ENCODE peak calls at places on chromosomes 12 and 14, in four cellular contexts. S is naive thymus-derived CD4-positive, alpha-beta T cell; W is CD4-positive, alpha-beta T cell; P is body of pancreas. F is an unnamed sample.

GRCh38 chr14:87745507-87746118 is 247.4 kb downstream of the GALC start:
- DNase-seq in W (no peak), S (no peak), P (peak), F (peak)

GRCh38 chr14:51507556-51508511 is 143.9 kb upstream of the FRMD6 start:
- DNase-seq in S (no peak), P (peak), W (no peak), F (no peak)

GRCh38 chr12:22416831-22417230 is 82.3 kb upstream of the ST8SIA1 start:
- DNase-seq in W (no peak), P (no peak), S (no peak), F (no peak)

GRCh38 chr14:74954232-74954946 is 1.0 kb downstream of the PGF start:
- DNase-seq in W (no peak), S (no peak), P (peak), F (no peak)

GRCh38 chr12:54024127-54024526 is 4.1 kb upstream of the HOXC6 start:
- DNase-seq in P (no peak), S (no peak), W (no peak), F (no peak)

GRCh38 chr12:19764408-19764807 is 325.1 kb downstream of the AEBP2 start:
- DNase-seq in W (no peak), S (no peak), P (no peak), F (no peak)

GRCh38 chr12:78645956-78646355 is 218.6 kb upstream of the SYT1 start:
- DNase-seq in W (no peak), S (no peak), P (no peak), F (no peak)

GRCh38 chr12:57069522-57069921 is 9.1 kb downstream of the NEMP1 start:
- DNase-seq in P (peak), W (peak), S (peak), F (peak)

GRCh38 chr14:103546651-103547454 is 15.6 kb downstream of the BAG5 start:
- DNase-seq in W (peak), S (peak), P (peak), F (no peak)

GRCh38 chr12:48054955-48055821 is 50.7 kb downstream of the SENP1 start:
- DNase-seq in P (no peak), W (no peak), S (no peak), F (no peak)

GRCh38 chr14:67881225-67881624 is 61.6 kb downstream of the RAD51B start:
- DNase-seq in P (no peak), W (no peak), S (no peak), F (no peak)

GRCh38 chr12:93115198-93115601 is 186.1 kb upstream of the EEA1 start:
- DNase-seq in S (no peak), P (no peak), W (no peak), F (no peak)

GRCh38 chr12:46470039-46470627 is 97.6 kb upstream of the SLC38A2 start:
- DNase-seq in P (no peak), S (no peak), W (no peak), F (peak)

GRCh38 chr12:95623554-95624170 is 72.4 kb upstream of the USP44 start:
- DNase-seq in W (peak), S (no peak), P (peak), F (no peak)

GRCh38 chr14:66288511-66288910 is 197.7 kb upstream of the CCDC196 start:
- DNase-seq in W (no peak), P (no peak), S (no peak), F (no peak)

GRCh38 chr14:33691907-33692306 is 259.0 kb downstream of the EGLN3 start:
- DNase-seq in P (no peak), S (no peak), W (no peak), F (no peak)

GRCh38 chr12:89861086-89861485 is 152.4 kb upstream of the ATP2B1 start:
- DNase-seq in P (no peak), S (no peak), W (no peak), F (no peak)

GRCh38 chr12:2783936-2784600 is 10.7 kb upstream of the FKBP4 start:
- DNase-seq in W (peak), S (peak), P (peak), F (peak)

GRCh38 chr12:12107678-12108077 is 36.9 kb downstream of the BCL2L14 start:
- DNase-seq in S (no peak), P (no peak), W (no peak), F (no peak)

GRCh38 chr14:55701638-55702037 is 121.6 kb downstream of the KTN1 start:
- DNase-seq in S (no peak), P (no peak), W (no peak), F (no peak)

GRCh38 chr12:51717325-51717925 is 126.4 kb downstream of the SCN8A start:
- DNase-seq in P (no peak), W (no peak), S (no peak), F (no peak)

GRCh38 chr14:90870950-90871604 is 54.8 kb upstream of the TTC7B start:
- DNase-seq in W (no peak), S (no peak), P (no peak), F (no peak)

GRCh38 chr14:96164861-96165490 is 39.7 kb upstream of the BDKRB2 start:
- DNase-seq in S (no peak), P (no peak), W (no peak), F (no peak)

GRCh38 chr14:105836160-105836559 is 309.8 kb downstream of the TMEM121 start:
- DNase-seq in S (no peak), P (no peak), W (no peak), F (no peak)

GRCh38 chr14:104441275-104442106 is 138.1 kb upstream of the C14orf180 start:
- DNase-seq in S (no peak), W (no peak), P (no peak), F (no peak)

GRCh38 chr14:56972948-56973347 is 162.7 kb upstream of the OTX2 start:
- DNase-seq in P (no peak), W (no peak), S (no peak), F (no peak)

GRCh38 chr14:100408350-100409015 is 85.3 kb downstream of the SLC25A47 start:
- DNase-seq in P (peak), S (no peak), W (no peak), F (no peak)

GRCh38 chr14:27528328-27528727 is 930.5 kb upstream of the NOVA1 start:
- DNase-seq in W (no peak), S (no peak), P (no peak), F (no peak)

GRCh38 chr12:105659355-105660075 is 329.0 kb downstream of the C12orf75 start:
- DNase-seq in W (no peak), S (no peak), P (no peak), F (no peak)

GRCh38 chr12:108346727-108347710 is 7.9 kb upstream of the CMKLR1 start:
- DNase-seq in S (no peak), W (no peak), P (no peak), F (no peak)

GRCh38 chr12:108349245-108349644 is 10.1 kb upstream of the CMKLR1 start:
- DNase-seq in S (no peak), P (no peak), W (no peak), F (no peak)

GRCh38 chr12:108346022-108346633 is 7.0 kb upstream of the CMKLR1 start:
- DNase-seq in S (no peak), P (no peak), W (no peak), F (no peak)

GRCh38 chr12:108350511-108350910 is 11.4 kb upstream of the CMKLR1 start:
- DNase-seq in W (no peak), P (no peak), S (no peak), F (no peak)

GRCh38 chr12:108348842-108349241 is 9.7 kb upstream of the CMKLR1 start:
- DNase-seq in P (no peak), S (no peak), W (no peak), F (no peak)
- H3K27ac ChIP-seq in P (no peak), S (no peak), W (no peak), F (no peak)

DNA sequence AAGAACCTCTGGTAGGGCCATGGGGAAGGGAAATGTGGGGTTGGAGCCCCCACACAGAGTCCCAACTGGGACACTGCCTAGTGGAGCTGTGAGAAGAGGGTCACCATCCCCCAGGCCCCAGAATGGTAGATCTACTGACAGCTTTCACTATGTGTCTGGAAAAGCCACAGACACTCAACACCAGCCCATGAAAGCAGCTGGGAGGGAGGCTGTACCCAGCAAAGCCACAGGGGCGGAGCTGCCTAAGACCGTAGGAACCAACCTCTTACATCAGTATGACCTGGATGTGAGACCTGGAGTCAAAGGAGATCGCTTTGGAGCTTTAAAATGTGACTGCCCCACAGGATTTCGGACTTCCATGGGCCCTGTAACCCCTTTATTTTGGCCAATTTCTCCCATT is 97.8 kb downstream of the HMGA2 start:
- DNase-seq in S (no peak), W (no peak), P (no peak), F (no peak)
- H3K27ac ChIP-seq in S (no peak), W (no peak), P (no peak), F (no peak)

DNA sequence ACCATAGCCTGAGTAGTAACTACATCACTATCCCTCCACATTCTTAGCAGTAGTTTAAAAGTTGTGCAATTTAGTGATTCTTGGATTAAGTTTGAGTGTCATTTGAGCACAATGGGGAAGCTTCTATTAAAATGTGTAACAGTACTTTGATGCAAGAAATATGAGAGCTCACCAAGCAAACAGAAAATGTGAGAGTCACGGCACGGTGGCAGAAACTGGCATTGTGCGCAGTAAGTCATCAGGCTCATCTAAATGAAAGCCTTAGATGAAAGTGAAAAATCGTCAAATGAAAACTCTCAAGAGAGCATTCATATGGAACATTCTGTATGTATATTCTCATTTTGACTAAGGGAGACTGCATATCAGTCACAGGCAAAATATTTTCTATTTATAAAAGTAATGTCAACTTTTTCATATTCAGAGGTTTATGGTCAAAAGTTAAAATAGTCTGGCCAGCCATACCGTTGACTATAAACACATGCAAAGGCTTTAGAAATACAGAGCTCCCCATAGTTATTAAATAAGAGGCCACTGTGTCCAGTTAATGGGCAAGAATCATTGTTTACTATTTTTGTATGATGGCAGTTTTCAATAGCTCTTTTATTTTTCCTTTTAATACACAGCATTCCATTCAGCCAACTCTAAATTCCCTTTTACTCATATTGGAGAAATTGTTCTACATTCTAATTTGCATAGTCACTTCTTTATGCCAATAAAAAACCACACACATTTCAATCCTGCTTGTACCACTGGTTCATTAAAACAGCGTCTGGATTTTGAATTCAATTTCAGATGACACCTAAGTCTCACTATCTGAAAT is 167.9 kb downstream of the PRKD1 start:
- DNase-seq in W (no peak), P (no peak), S (no peak), F (no peak)
- H3K27ac ChIP-seq in W (no peak), P (no peak), S (no peak), F (no peak)

GRCh38 chr12:6313326-6313940 is 3.0 kb downstream of the PLEKHG6 start:
- DNase-seq in W (no peak), P (no peak), S (no peak), F (no peak)
- H3K27ac ChIP-seq in W (no peak), P (peak), S (no peak), F (no peak)

DNA sequence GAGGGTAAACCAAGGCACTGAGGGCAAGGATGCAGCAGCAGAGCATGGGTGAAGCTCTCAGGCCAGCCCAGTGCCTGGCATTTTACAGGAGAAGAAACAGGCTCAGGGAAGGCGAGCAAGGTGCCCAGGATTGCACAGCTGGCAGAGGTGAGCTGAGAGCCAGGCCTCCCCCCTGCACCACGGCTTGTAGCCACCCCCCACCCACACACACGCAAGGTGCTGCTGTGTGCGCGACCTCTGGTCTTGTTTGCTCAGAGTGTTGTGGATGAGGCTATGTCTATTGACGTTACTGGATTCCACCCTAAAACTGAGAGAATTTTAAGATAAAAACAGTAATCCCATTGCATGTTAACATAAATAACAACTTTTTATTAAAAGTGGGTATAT is 5.3 kb downstream of the LRCOL1 start:
- DNase-seq in S (no peak), W (no peak), P (no peak), F (no peak)
- H3K27ac ChIP-seq in S (no peak), W (no peak), P (no peak), F (no peak)